ENCODE peak calls at places on chromosomes 12 and 14, in nine cellular contexts. C, M, G, R, L, H, K, W and F are unnamed samples.

GRCh38 chr12:69490920-69491643 is 20.9 kb downstream of the FRS2 start:
- DNase-seq in C (no peak), M (no peak), G (no peak), R (no peak), L (no peak), H (no peak), K (no peak), W (no peak), F (no peak)

GRCh38 chr12:25894759-25895158 is 63.7 kb upstream of the RASSF8 start:
- DNase-seq in C (no peak), M (no peak), G (no peak), R (no peak), L (no peak), H (peak), K (no peak), W (no peak), F (no peak)

GRCh38 chr12:57268264-57268663 is 17.3 kb upstream of the STAC3 start:
- DNase-seq in C (no peak), M (no peak), G (no peak), R (no peak), L (no peak), H (no peak), K (peak), W (no peak), F (no peak)

GRCh38 chr12:123971770-123972447 is 722 bp downstream of the CCDC92 start:
- DNase-seq in C (peak), M (peak), G (peak), R (peak), L (peak), H (peak), K (peak), W (peak), F (no peak)

GRCh38 chr12:54356951-54357356 is 7.3 kb downstream of the GPR84 start:
- DNase-seq in C (no peak), M (no peak), G (no peak), R (no peak), L (no peak), H (no peak), K (no peak), W (no peak), F (no peak)

GRCh38 chr14:58697927-58698641 is 60.3 kb downstream of the DACT1 start:
- DNase-seq in C (no peak), M (no peak), G (no peak), R (no peak), L (no peak), H (no peak), K (no peak), W (no peak), F (no peak)

GRCh38 chr14:24172261-24172860 is 481 bp downstream of the REC8 start:
- DNase-seq in C (no peak), M (no peak), G (no peak), R (no peak), L (no peak), H (no peak), K (no peak), W (no peak), F (no peak)

GRCh38 chr12:95998611-95999300 is 2.6 kb upstream of the HAL start:
- DNase-seq in C (no peak), M (peak), G (peak), R (no peak), L (no peak), H (peak), K (peak), W (peak), F (no peak)

GRCh38 chr14:94864421-94865195 is 94.7 kb upstream of the GSC start:
- DNase-seq in C (no peak), M (no peak), G (no peak), R (no peak), L (no peak), H (no peak), K (no peak), W (no peak), F (no peak)

GRCh38 chr12:102433304-102433703 is 47.1 kb downstream of the IGF1 start:
- DNase-seq in C (no peak), M (no peak), G (no peak), R (no peak), L (no peak), H (no peak), K (no peak), W (no peak), F (no peak)

GRCh38 chr12:108573310-108573709 is 10.9 kb downstream of the ISCU start:
- DNase-seq in C (no peak), M (no peak), G (no peak), R (no peak), L (no peak), H (no peak), K (no peak), W (no peak), F (no peak)

GRCh38 chr12:4115570-4115969 is 158.0 kb upstream of the CCND2 start:
- DNase-seq in C (no peak), M (no peak), G (no peak), R (no peak), L (no peak), H (no peak), K (no peak), W (no peak), F (no peak)

GRCh38 chr12:59075968-59076367 is 155.7 kb upstream of the LRIG3 start:
- DNase-seq in C (no peak), M (no peak), G (no peak), R (no peak), L (no peak), H (no peak), K (no peak), W (no peak), F (no peak)

GRCh38 chr14:84250863-84251262 is 1279.1 kb upstream of the FLRT2 start:
- DNase-seq in C (no peak), M (no peak), G (peak), R (no peak), L (no peak), H (no peak), K (no peak), W (no peak), F (no peak)

GRCh38 chr12:133105620-133106019 is 24.5 kb downstream of the ZNF891 start:
- DNase-seq in C (no peak), M (no peak), G (peak), R (no peak), L (no peak), H (peak), K (peak), W (no peak), F (no peak)

DNA sequence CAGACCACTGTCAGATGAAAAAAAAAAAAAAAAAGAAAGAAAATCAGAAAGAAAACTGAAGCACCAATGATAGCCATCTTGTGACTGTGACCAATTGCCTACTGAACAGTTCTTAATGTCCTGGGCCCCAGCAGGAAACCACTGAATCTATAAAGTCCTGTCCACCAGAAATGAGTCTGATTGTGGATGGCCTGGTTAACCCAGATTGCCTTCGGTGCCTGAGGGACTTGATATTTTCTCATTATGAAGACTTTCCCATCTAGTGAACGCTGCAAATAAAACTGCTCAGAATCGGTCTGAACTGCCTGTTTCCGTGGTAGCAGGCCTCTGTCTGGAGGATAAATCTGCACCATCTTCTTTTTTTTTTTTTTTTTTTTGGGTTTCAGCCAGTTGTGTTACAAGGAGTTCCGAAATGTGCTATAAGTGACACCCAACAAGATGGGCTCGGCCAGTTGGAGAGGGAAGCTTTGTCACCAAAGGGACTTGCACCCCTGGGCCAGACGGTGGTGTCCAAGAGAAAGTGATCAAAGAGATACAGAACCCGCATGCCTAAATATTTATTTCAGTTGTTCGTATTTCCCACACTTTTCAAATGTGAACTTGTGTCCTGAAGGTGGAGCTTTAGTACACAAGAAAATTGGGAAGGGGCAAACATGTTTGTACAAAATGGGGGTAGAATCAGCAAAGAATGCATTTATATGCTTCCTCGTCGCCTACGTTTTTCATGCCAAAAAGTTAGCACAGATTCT is 3.0 kb upstream of the PLXNC1 start:
- DNase-seq in C (no peak), M (no peak), G (peak), R (no peak), L (no peak), H (peak), K (no peak), W (no peak), F (no peak)
- TF ChIP-seq CTCF in C (no peak), M (peak), G (peak), R (peak), L (peak), H (peak), K (peak), W (no peak), F (peak)

DNA sequence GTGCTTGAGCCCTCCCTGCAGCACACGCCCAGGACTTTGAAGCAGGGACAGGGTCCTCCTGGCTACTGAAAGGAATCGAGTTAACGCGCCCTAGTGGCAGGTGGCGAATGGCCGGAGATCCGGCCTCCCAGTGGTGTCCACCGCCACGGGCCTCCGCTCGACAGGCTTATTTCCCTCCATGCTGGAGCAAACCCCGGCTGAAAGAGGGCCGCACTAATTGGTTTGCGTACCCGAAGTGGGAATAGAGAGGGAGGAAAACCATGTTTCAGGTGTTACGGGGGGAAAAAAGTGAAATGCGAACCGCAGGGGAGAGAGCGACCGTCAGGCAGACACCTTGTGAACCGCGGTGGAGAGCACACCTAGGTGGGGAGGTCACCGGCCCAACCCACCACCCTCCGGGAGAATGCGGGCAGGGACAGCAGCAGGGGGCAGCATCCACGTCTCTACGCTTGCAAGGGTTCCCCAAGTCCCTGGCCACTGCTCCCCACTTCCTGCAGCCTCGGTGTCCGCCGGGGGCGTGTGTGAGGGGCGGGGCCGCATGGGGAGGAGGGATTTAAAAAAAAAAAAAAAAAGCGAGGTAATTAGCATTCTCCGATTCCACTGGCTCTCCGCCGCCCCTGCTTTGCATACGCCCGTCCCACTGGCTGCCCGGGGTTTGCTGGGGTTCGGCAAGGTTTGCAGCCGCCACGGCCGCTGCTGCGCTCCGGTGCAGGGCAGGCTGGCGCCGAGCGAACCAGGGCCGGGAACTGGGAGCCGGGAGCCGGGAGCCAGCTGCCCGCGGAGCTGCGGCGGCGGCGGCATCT is 224.6 kb upstream of the CRY1 start:
- DNase-seq in C (peak), M (no peak), G (peak), R (peak), L (peak), H (peak), K (peak), W (peak), F (peak)
- TF ChIP-seq CTCF in C (no peak), M (no peak), G (no peak), R (no peak), L (no peak), H (peak), K (peak), W (peak), F (peak)

GRCh38 chr12:51820721-51821422 is 27.6 kb downstream of the FIGNL2 start:
- DNase-seq in C (peak), M (peak), G (peak), R (peak), L (peak), H (no peak), K (no peak), W (peak), F (no peak)
- TF ChIP-seq CTCF in C (no peak), M (no peak), G (no peak), R (peak), L (no peak), H (no peak), K (peak), W (peak), F (peak)

DNA sequence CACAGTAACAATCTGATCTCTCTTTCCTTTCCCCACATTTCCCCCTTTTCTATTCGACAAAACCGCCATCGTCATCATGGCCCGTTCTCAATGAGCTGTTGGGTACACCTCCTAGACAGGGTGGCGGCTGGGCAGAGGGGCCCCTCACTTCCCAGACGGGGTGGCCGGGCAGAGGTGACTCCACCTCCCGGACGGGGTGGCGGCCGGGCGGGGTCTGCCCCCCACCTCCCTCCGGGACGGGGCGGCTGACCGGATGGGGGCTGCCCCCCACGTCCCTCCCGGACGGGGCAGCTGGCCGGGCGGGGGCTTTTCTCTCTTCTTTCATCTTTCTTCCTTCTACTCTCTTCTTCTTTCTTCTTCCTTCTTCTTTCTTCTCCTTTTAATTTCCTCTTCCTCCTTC is 1.3 kb upstream of the NUBPL start:
- DNase-seq in C (no peak), M (no peak), G (no peak), R (no peak), L (no peak), H (no peak), K (no peak), W (no peak), F (no peak)
- TF ChIP-seq CTCF in C (no peak), M (no peak), G (no peak), R (no peak), L (no peak), H (no peak), K (no peak), W (no peak), F (no peak)

GRCh38 chr12:20549115-20549719 is 145.9 kb upstream of the SLCO1C1 start:
- DNase-seq in C (no peak), M (peak), G (peak), R (no peak), L (peak), H (peak), K (peak), W (no peak), F (no peak)
- TF ChIP-seq CTCF in C (no peak), M (peak), G (peak), R (peak), L (peak), H (peak), K (peak), W (no peak), F (peak)

GRCh38 chr12:113823816-113824215 is 142.3 kb downstream of the RBM19 start:
- DNase-seq in C (no peak), M (no peak), G (no peak), R (no peak), L (no peak), H (no peak), K (no peak), W (no peak), F (no peak)

GRCh38 chr12:113826805-113827204 is 139.3 kb downstream of the RBM19 start:
- DNase-seq in C (no peak), M (no peak), G (no peak), R (no peak), L (no peak), H (no peak), K (no peak), W (no peak), F (no peak)

GRCh38 chr12:113822986-113823385 is 143.1 kb downstream of the RBM19 start:
- DNase-seq in C (no peak), M (no peak), G (no peak), R (no peak), L (no peak), H (no peak), K (no peak), W (no peak), F (no peak)

GRCh38 chr12:113829212-113829611 is 136.9 kb downstream of the RBM19 start:
- DNase-seq in C (no peak), M (no peak), G (no peak), R (no peak), L (no peak), H (no peak), K (no peak), W (no peak), F (no peak)

GRCh38 chr12:113825705-113826104 is 140.4 kb downstream of the RBM19 start:
- DNase-seq in C (no peak), M (no peak), G (no peak), R (no peak), L (no peak), H (no peak), K (no peak), W (no peak), F (no peak)
- TF ChIP-seq CTCF in C (no peak), M (no peak), G (no peak), R (no peak), L (no peak), H (peak), K (no peak), W (no peak), F (no peak)

DNA sequence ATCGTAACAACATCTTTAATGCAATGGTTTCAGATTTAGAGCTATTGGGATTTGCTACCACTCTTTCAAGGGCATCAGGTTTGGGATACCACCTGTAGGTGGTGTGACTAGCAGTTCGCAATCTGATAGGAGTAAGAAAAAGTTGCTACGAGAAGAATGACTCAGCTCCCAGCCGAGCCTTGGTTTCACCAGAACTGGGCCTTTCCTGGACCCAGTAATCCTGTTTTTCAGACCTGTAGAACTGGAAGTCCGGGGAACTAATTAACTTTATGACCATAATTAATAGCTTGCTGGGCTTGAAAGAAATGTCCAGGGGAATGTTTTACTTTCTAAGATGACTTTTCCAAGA is 770 bp downstream of the ABHD4 start:
- DNase-seq in C (peak), M (peak), G (peak), R (no peak), L (no peak), H (peak), K (peak), W (no peak), F (no peak)
- TF ChIP-seq CTCF in C (no peak), M (peak), G (peak), R (peak), L (no peak), H (peak), K (peak), W (peak), F (no peak)

GRCh38 chr12:48197549-48197966 is 5.5 kb downstream of the OR10AD1 start:
- DNase-seq in C (no peak), M (peak), G (peak), R (no peak), L (no peak), H (peak), K (no peak), W (no peak), F (no peak)
- TF ChIP-seq CTCF in C (no peak), M (peak), G (peak), R (peak), L (peak), H (peak), K (peak), W (peak), F (peak)